ENCODE peak calls at places on chromosomes 3 and 15, in four cellular contexts. I is tibial nerve; S is naive thymus-derived CD4-positive, alpha-beta T cell; L is spleen. K is an unnamed sample.

GRCh38 chr3:186614597-186615483 is 2.0 kb downstream of the AHSG start:
- DNase-seq in I (peak; percentile 54), L (peak; percentile 86), S (peak; percentile 60), K (peak; percentile 86)

GRCh38 chr3:39268554-39268910 is 11.3 kb downstream of the CX3CR1 start:
- DNase-seq in I (no peak), S (no peak), L (no peak), K (no peak)

GRCh38 chr3:30258426-30259392 is 347.7 kb upstream of the TGFBR2 start:
- DNase-seq in S (no peak), I (no peak), L (no peak), K (no peak)

GRCh38 chr3:14920536-14920935 is 26.8 kb upstream of the NR2C2 start:
- DNase-seq in L (peak; percentile 51), S (no peak), I (no peak), K (no peak)

GRCh38 chr15:49421991-49422390 is 1.1 kb upstream of the FGF7 start:
- DNase-seq in L (peak; percentile 37), S (peak; percentile 35), I (peak; percentile 64), K (peak; percentile 40)

GRCh38 chr3:184642623-184643308 is 69.1 kb downstream of the MAGEF1 start:
- DNase-seq in I (no peak), L (no peak), S (no peak), K (no peak)

GRCh38 chr15:26561994-26562730 is 210.7 kb downstream of the GABRB3 start:
- DNase-seq in I (no peak), S (no peak), L (no peak), K (no peak)

GRCh38 chr15:95663156-95663831 is 667.2 kb upstream of the NR2F2 start:
- DNase-seq in L (no peak), S (no peak), I (no peak), K (no peak)

GRCh38 chr3:126721246-126721645 is 17.2 kb downstream of the CHCHD6 start:
- DNase-seq in I (no peak), L (no peak), S (no peak), K (no peak)

GRCh38 chr15:93035953-93036810 is 52.8 kb downstream of the RGMA start:
- DNase-seq in S (no peak), I (peak; percentile 13), L (peak; percentile 84), K (no peak)

GRCh38 chr15:67803996-67804843 is 21.1 kb upstream of the SKOR1 start:
- DNase-seq in S (no peak), L (peak; percentile 67), I (no peak), K (no peak)

GRCh38 chr3:63905731-63906620 is 6.2 kb downstream of the SCAANT1 start:
- DNase-seq in I (no peak), S (no peak), L (no peak), K (no peak)
- H3K36me3 ChIP-seq in I (no peaks in the 10 kb centered on the region), S (no peaks in the 10 kb centered on the region), L (peaks cover 50% of the 10 kb centered on the region), K (no peaks in the 10 kb centered on the region)

DNA sequence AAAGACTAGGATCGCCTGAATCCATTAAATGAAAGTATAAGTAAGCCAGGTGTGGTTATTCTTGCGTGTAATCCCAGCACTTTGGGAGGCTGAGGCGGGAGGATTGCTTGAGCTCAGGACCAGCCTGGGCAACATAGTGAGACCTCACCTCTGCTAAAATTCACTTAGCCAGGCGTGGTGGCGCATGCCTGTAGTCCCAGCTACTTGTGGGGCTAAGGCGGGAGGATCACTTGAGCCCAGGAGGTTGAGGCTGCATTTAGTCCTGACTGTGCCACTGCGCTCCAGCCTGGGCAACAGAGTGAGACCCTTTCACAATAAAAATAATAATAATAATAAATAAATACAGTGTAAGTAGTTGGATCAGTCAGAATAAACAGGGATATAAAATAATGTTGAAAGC is 25.5 kb upstream of the HYKK start:
- DNase-seq in I (no peak), L (no peak), S (no peak), K (no peak)
- H3K36me3 ChIP-seq in I (peaks cover 20% of the 10 kb centered on the region), L (peaks cover 100% of the 10 kb centered on the region), S (peaks cover 55% of the 10 kb centered on the region), K (peaks cover 94% of the 10 kb centered on the region)

GRCh38 chr3:187728248-187728647 is 17.0 kb downstream of the BCL6 start:
- DNase-seq in S (no peak), L (no peak), I (no peak), K (no peak)
- H3K36me3 ChIP-seq in S (peaks cover 86% of the 10 kb centered on the region), L (peaks cover 100% of the 10 kb centered on the region), I (peaks cover 73% of the 10 kb centered on the region), K (peaks cover 47% of the 10 kb centered on the region)

GRCh38 chr15:40737048-40737447 is 18.0 kb downstream of the RMDN3 start:
- DNase-seq in L (no peak), I (no peak), S (no peak), K (no peak)
- H3K36me3 ChIP-seq in L (peaks cover 100% of the 10 kb centered on the region), I (peaks cover 17% of the 10 kb centered on the region), S (peaks cover 63% of the 10 kb centered on the region), K (peaks cover 94% of the 10 kb centered on the region)

GRCh38 chr15:89874926-89875564 is 18.7 kb downstream of the AP3S2 start:
- DNase-seq in L (peak; percentile 95), S (peak; percentile 73), I (peak; percentile 72), K (peak; percentile 44)
- H3K36me3 ChIP-seq in L (peaks cover 95% of the 10 kb centered on the region), S (peaks cover 24% of the 10 kb centered on the region), I (peaks cover 8% of the 10 kb centered on the region), K (peaks cover 77% of the 10 kb centered on the region)

GRCh38 chr3:194138732-194139084 is 2.8 kb downstream of the HES1 start:
- DNase-seq in L (no peak), I (no peak), S (no peak), K (no peak)
- H3K36me3 ChIP-seq in L (peaks cover 12% of the 10 kb centered on the region), I (no peaks in the 10 kb centered on the region), S (no peaks in the 10 kb centered on the region), K (peaks cover 27% of the 10 kb centered on the region)

K was measured in neuronal stem cell.